ENCODE peak calls at places on chromosomes 3 and 15, in four cellular contexts. P is psoas muscle; N is effector memory CD4-positive, alpha-beta T cell; E is CD4-positive, CD25-positive, alpha-beta regulatory T cell. O is an unnamed sample. For H3K4me1, the result is how much of the 10 kb centered on the place peaks cover.

GRCh38 chr3:69115731-69116130 is 6.7 kb downstream of the LMOD3 start:
- DNase-seq in P (no peak), N (no peak), E (no peak), O (no peak)

GRCh38 chr15:70902105-70902504 is 9.5 kb downstream of the LRRC49 start:
- DNase-seq in P (no peak), N (no peak), E (no peak), O (no peak)

GRCh38 chr3:183815951-183816475 is 9.4 kb downstream of the MAP6D1 start:
- DNase-seq in P (no peak), N (no peak), E (no peak), O (no peak)

GRCh38 chr15:91110407-91110806 is 10.3 kb downstream of the SV2B start:
- DNase-seq in P (no peak), N (no peak), E (no peak), O (no peak)

GRCh38 chr3:137509354-137510045 is 254.6 kb upstream of the SOX14 start:
- DNase-seq in P (no peak), N (no peak), E (no peak), O (no peak)

GRCh38 chr15:33699691-33700447 is 268.4 kb upstream of the CHRM5 start:
- DNase-seq in P (no peak), N (no peak), E (no peak), O (no peak)

GRCh38 chr3:1082024-1082633 is 10.7 kb upstream of the CNTN6 start:
- DNase-seq in P (no peak), N (no peak), E (no peak), O (no peak)

GRCh38 chr3:162391301-162391700 is 894.7 kb downstream of the OTOL1 start:
- DNase-seq in P (no peak), N (no peak), E (no peak), O (no peak)

GRCh38 chr3:108100906-108101305 is 10.1 kb upstream of the CD47 start:
- DNase-seq in P (no peak), N (no peak), E (no peak), O (peak)

GRCh38 chr3:159865042-159865579 is 123.5 kb upstream of the IL12A start:
- DNase-seq in P (no peak), N (no peak), E (no peak), O (no peak)

GRCh38 chr3:86990734-86991481 is at the start of gene VGLL3:
- DNase-seq in P (peak), N (no peak), E (no peak), O (no peak)

GRCh38 chr3:37197810-37198371 is 23.5 kb upstream of the LRRFIP2 start:
- DNase-seq in P (no peak), N (no peak), E (no peak), O (no peak)

GRCh38 chr15:80234883-80235282 is 17.1 kb downstream of the CTXND1 start:
- DNase-seq in P (no peak), N (no peak), E (peak), O (peak)

GRCh38 chr3:155362808-155363689 is 69.6 kb upstream of the STRIT1 start:
- DNase-seq in P (no peak), N (no peak), E (no peak), O (no peak)

GRCh38 chr15:70556376-70556775 is 207.0 kb downstream of the UACA start:
- DNase-seq in P (no peak), N (no peak), E (no peak), O (no peak)

GRCh38 chr3:11532865-11533490 is 110.7 kb downstream of the VGLL4 start:
- DNase-seq in P (no peak), N (no peak), E (no peak), O (no peak)

GRCh38 chr3:128376516-128376915 is 90.2 kb downstream of the DNAJB8 start:
- DNase-seq in P (no peak), N (no peak), E (no peak), O (no peak)

GRCh38 chr3:53843195-53844177 is 2.7 kb downstream of the CHDH start:
- DNase-seq in P (no peak), N (no peak), E (no peak), O (no peak)
- H3K4me1 ChIP-seq in P (under half), N (under half), E (under half), O (under half)

GRCh38 chr3:147388395-147389264 is 17.7 kb downstream of the ZIC4 start:
- DNase-seq in P (no peak), N (no peak), E (no peak), O (no peak)
- H3K4me1 ChIP-seq in P (under half), N (under half), E (under half), O (under half)

DNA sequence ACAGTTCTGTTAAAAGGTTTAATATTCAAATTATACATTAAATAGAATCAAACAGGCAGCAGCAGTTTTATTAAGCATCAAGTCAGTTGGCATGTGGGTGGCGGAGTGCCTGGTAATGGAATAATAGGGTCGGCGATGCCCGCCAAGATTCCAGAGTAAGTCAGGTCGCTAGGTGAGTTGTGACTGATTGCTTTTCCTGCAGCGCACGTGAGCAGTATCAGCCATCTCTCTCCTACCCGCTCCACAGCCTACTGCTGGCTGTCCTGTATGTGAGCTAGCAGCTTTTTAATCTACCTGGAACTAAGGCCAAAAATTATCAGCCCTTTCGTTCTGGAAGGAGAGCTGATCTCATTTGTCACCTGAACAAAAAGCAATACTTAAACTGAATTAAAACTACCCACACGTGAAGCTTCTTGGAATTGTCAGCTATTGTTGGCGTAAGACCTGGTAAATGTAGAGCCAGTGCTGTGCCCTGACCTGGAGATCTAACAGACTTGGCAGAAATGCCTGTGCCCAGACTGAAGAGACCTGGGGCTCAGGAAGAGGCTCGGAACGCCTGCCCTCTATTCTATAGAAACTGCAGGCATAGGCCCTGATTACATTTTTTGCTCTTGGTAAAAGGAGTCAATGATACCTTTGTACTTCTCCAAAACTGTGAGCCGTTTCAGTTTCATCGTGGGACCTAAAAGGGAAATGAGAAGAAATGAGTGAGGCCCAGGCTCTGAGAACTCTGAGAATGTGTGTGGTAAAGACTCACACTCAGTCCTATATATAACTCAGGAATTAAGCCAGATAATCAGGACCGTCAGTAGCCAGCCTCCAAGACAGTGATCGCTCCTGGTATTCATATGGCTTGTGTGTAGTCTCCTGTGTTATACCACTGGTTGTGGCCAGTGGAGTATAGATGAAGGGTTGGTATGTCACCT is 21.9 kb downstream of the IDH3A start:
- DNase-seq in P (no peak), N (no peak), E (no peak), O (no peak)
- H3K4me1 ChIP-seq in P (under half), N (under half), E (under half), O (under half)

DNA sequence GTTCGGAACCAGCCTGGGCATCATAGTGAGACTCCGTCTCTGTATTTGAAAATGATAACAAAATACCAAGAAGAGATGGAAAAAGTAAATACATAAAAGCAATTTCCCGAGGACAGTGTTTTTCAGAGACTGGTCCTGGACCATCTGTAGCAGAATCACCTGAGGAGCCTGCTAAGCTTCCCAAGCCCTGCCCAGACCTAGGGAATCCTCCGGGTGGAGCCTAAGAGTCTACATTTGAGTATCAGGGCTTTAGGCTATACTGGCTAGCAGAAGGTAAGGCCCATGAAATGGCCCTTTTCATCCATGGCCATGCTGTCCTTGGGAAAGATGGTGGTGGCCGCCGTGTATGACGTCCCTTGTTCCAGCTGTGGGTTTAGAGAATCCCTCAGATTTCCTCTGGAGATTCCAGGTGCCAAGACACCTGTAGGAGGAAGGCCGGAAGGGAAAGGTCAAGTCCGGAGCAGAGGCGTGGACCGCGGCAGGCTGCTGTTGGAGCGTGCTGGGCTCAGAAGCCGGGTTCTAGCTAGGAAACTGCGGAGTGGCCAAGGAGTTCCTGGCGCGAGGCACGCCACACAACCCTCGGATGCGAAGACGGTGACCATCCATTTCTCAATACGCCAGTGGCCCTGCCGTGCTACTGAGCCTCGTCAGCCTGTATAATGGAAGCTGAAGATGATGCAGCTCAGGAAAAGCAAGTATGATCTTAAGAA is 50.9 kb downstream of the TMEM44 start:
- DNase-seq in P (no peak), N (no peak), E (no peak), O (peak)
- H3K4me1 ChIP-seq in P (under half), N (under half), E (under half), O (under half)

DNA sequence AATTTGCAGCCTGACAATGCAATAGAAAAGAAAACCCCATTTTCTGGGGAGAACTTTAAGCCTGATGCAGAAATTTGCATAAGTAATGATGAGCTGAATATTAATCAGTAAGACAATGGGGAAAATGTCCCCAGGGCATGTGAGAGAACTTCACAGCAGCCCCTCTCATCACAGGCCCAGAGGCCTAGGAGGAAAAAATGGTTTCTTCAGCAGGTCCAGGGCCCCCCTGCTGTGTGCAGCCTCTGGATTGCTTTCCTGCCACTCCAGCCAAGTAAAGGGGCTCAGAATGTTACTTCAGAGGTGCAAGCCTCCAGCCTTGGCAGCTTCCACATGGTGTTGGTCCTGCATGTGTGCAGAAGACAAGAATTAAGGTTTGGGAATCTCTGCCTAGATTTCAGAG is 900.3 kb upstream of the ROBO1 start:
- DNase-seq in P (no peak), N (no peak), E (no peak), O (no peak)
- H3K4me1 ChIP-seq in P (under half), N (under half), E (under half), O (under half)